ENCODE peak calls at places on chromosomes 2 and 18, in seven cellular contexts. C is GM23338, J is fibroblast of lung, G is PC-9, E is neural progenitor cell, I is HepG2, Q is mammary epithelial cell. L is an unnamed sample. For H3K79me2, the result is how much of the 10 kb centered on the place peaks cover.

GRCh38 chr2:226660524-226660923 is 139.1 kb downstream of the IRS1 start:
- DNase-seq in E (no peak), C (no peak), I (no peak), Q (peak), G (no peak), J (peak), L (peak)

GRCh38 chr18:36578871-36579270 is 249.9 kb downstream of the TPGS2 start:
- DNase-seq in J (peak), Q (no peak), C (no peak), E (no peak), G (no peak), I (no peak), L (no peak)

GRCh38 chr2:102506743-102507142 is 33.7 kb downstream of the SLC9A4 start:
- DNase-seq in Q (no peak), E (no peak), G (no peak), I (no peak), C (no peak), J (no peak), L (no peak)

GRCh38 chr2:101047075-101047766 is 45.1 kb downstream of the RPL31 start:
- DNase-seq in C (no peak), E (no peak), I (no peak), Q (peak), G (peak), J (peak), L (peak)

GRCh38 chr2:12452211-12452610 is 264.5 kb upstream of the TRIB2 start:
- DNase-seq in E (no peak), J (peak), G (no peak), I (no peak), C (no peak), Q (no peak), L (no peak)

GRCh38 chr2:188601927-188602326 is 310.3 kb downstream of the GULP1 start:
- DNase-seq in J (peak), G (no peak), E (no peak), Q (no peak), C (no peak), I (no peak), L (no peak)

GRCh38 chr2:15764683-15765011 is 173.0 kb downstream of the DDX1 start:
- DNase-seq in E (no peak), C (no peak), Q (no peak), G (no peak), I (no peak), J (no peak), L (no peak)

GRCh38 chr2:172442072-172442895 is 14.9 kb downstream of the ITGA6 start:
- DNase-seq in J (peak), C (no peak), I (peak), Q (peak), E (peak), G (peak), L (peak)

GRCh38 chr2:37590119-37590571 is 81.3 kb downstream of the CDC42EP3 start:
- DNase-seq in E (no peak), J (peak), C (no peak), Q (peak), I (no peak), G (no peak), L (peak)

GRCh38 chr2:215752436-215752835 is 260.9 kb downstream of the MREG start:
- DNase-seq in I (peak), Q (no peak), E (no peak), C (no peak), G (no peak), J (no peak), L (no peak)

GRCh38 chr2:3040066-3040428 is 337.6 kb downstream of the EIPR1 start:
- DNase-seq in I (no peak), Q (no peak), J (no peak), C (no peak), G (no peak), E (no peak), L (no peak)

GRCh38 chr2:197304556-197305011 is 6.0 kb downstream of the ANKRD44 start:
- DNase-seq in I (no peak), J (no peak), E (no peak), C (no peak), Q (no peak), G (no peak), L (peak)

GRCh38 chr2:220394433-220394832 is 767.0 kb downstream of the SLC4A3 start:
- DNase-seq in C (no peak), J (peak), E (no peak), G (peak), Q (peak), I (no peak), L (peak)

GRCh38 chr18:52813637-52814416 is 473.8 kb downstream of the DCC start:
- DNase-seq in C (no peak), J (no peak), I (no peak), Q (no peak), E (no peak), G (no peak), L (no peak)

GRCh38 chr2:705971-706511 is 28.8 kb upstream of the TMEM18 start:
- DNase-seq in G (no peak), J (no peak), C (no peak), Q (no peak), E (no peak), I (no peak), L (no peak)

GRCh38 chr2:197893403-197894177 is 89.2 kb downstream of the PLCL1 start:
- DNase-seq in C (no peak), Q (no peak), I (no peak), E (no peak), J (no peak), G (no peak), L (no peak)

GRCh38 chr2:23636412-23636811 is 251.4 kb downstream of the KLHL29 start:
- DNase-seq in Q (no peak), J (peak), E (peak), G (no peak), I (peak), C (peak), L (peak)

GRCh38 chr2:171436307-171436706 is 2.3 kb downstream of the DCAF17 start:
- DNase-seq in C (no peak), I (no peak), J (peak), G (no peak), E (no peak), Q (peak), L (peak)

GRCh38 chr2:231480781-231481180 is 16.5 kb upstream of the NCL start:
- DNase-seq in I (no peak), C (no peak), E (no peak), G (no peak), Q (no peak), J (no peak), L (no peak)

GRCh38 chr2:117931978-117932377 is 81.9 kb downstream of the CCDC93 start:
- DNase-seq in C (no peak), E (no peak), G (no peak), I (no peak), J (no peak), Q (no peak), L (no peak)

GRCh38 chr2:230230087-230230486 is 4.6 kb downstream of the SP140 start:
- DNase-seq in G (no peak), E (no peak), C (peak), Q (peak), I (peak), J (peak), L (peak)

GRCh38 chr2:239312081-239312501 is 88.7 kb downstream of the HDAC4 start:
- DNase-seq in C (no peak), J (no peak), I (no peak), Q (no peak), G (no peak), E (no peak), L (no peak)

GRCh38 chr2:715847-716573 is 38.8 kb upstream of the TMEM18 start:
- DNase-seq in G (no peak), I (no peak), E (peak), Q (no peak), C (peak), J (no peak), L (peak)

GRCh38 chr2:239153806-239154591 is 246.8 kb downstream of the HDAC4 start:
- DNase-seq in I (no peak), Q (no peak), E (no peak), J (no peak), G (no peak), C (no peak), L (no peak)

GRCh38 chr2:201378496-201379397 is 21.6 kb upstream of the FLACC1 start:
- DNase-seq in C (peak), I (no peak), Q (no peak), G (no peak), J (peak), E (no peak), L (no peak)

GRCh38 chr2:235851841-235852527 is 316.2 kb downstream of the GBX2 start:
- DNase-seq in C (peak), E (peak), J (no peak), G (no peak), I (no peak), Q (no peak), L (no peak)

GRCh38 chr2:231524477-231525247 is 5.6 kb downstream of the NMUR1 start:
- DNase-seq in J (no peak), E (no peak), C (no peak), G (no peak), Q (no peak), I (no peak), L (no peak)

GRCh38 chr2:52365946-52366345 is 1334.0 kb upstream of the NRXN1 start:
- DNase-seq in J (no peak), E (no peak), G (no peak), I (no peak), Q (no peak), C (no peak), L (no peak)

GRCh38 chr2:228140934-228141528 is 40.5 kb downstream of the SPHKAP start:
- DNase-seq in Q (peak), E (no peak), I (no peak), C (no peak), G (no peak), J (no peak), L (no peak)

GRCh38 chr18:79943608-79944125 is 7.8 kb downstream of the SLC66A2 start:
- DNase-seq in I (no peak), Q (no peak), E (no peak), C (no peak), G (no peak), J (no peak), L (no peak)

GRCh38 chr2:36695746-36696415 is 626 bp upstream of the VIT start:
- DNase-seq in J (peak), Q (peak), E (no peak), I (no peak), C (peak), G (no peak), L (peak)

GRCh38 chr2:161239416-161240109 is 68.7 kb upstream of the PSMD14 start:
- DNase-seq in E (peak), I (no peak), J (no peak), Q (no peak), C (peak), G (no peak), L (no peak)

GRCh38 chr18:47749195-47749973 is 181.1 kb downstream of the SMAD2 start:
- DNase-seq in C (peak), I (peak), G (peak), E (peak), J (peak), Q (peak), L (peak)

GRCh38 chr2:218832520-218832919 is 917 bp upstream of the PRKAG3 start:
- DNase-seq in G (no peak), C (no peak), E (no peak), J (no peak), I (no peak), Q (no peak), L (peak)

GRCh38 chr2:138652378-138652777 is 127.8 kb downstream of the NXPH2 start:
- DNase-seq in Q (peak), J (peak), G (no peak), I (no peak), E (no peak), C (no peak), L (peak)

GRCh38 chr18:8505036-8505435 is 104.2 kb upstream of the RAB12 start:
- DNase-seq in C (no peak), E (no peak), I (no peak), G (no peak), J (no peak), Q (no peak), L (no peak)

GRCh38 chr18:8508320-8508719 is 100.9 kb upstream of the RAB12 start:
- DNase-seq in Q (peak), G (no peak), J (no peak), I (no peak), E (no peak), C (no peak), L (no peak)

GRCh38 chr18:8507881-8508280 is 101.4 kb upstream of the RAB12 start:
- DNase-seq in Q (no peak), I (no peak), J (peak), G (no peak), E (no peak), C (no peak), L (no peak)

GRCh38 chr18:8506251-8507049 is 102.8 kb upstream of the RAB12 start:
- DNase-seq in J (no peak), G (no peak), I (no peak), C (no peak), E (no peak), Q (no peak), L (no peak)

GRCh38 chr18:8507361-8507760 is 101.9 kb upstream of the RAB12 start:
- DNase-seq in J (peak), E (peak), G (no peak), C (peak), Q (no peak), I (peak), L (no peak)
- TF ChIP-seq CTCF in J (peak), E (peak), G (peak), C (peak), Q (no peak), I (peak), L (peak)

DNA sequence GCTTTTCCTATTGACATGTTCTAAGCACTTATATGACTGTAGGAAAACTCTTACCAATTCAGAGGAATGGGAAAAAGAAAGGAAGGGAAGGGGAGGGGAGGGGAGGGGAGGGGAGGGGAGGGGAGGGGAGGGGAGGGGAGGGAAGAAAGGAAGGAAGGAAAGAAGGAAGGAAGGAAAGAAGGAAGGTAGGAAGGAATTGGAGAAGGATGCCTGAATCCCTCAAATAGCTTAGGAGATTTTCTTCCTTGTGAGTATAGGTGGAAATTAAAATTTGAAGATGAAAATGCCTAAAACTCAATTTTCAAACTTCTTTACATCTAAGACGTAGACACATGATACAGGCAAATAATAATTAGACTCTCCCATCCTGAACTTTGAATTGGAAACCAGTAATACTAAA is 463.1 kb downstream of the SATB2 start:
- DNase-seq in G (no peak), C (no peak), E (no peak), Q (no peak), I (no peak), J (no peak), L (no peak)
- H3K79me2 ChIP-seq in G (under half), C (under half), E (under half), Q (under half), I (under half), J (under half), L (under half)

DNA sequence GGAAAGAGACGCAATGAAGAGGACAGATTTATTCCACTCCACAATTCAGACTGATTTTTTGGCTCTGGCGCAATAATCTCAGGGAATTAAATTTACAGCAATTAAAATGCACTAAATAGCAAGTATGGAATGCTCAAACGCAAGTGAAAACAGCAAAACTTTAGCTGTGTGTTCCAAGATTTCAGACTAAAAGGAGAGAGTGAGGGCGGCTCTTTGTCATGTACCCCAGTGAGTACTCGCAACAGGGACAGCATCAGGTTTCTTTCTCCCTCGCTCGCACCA is 1.2 kb downstream of the ROCK2 start:
- DNase-seq in E (no peak), C (no peak), J (no peak), Q (peak), I (no peak), G (no peak), L (no peak)
- H2AFZ ChIP-seq in E (no peak), C (no peak), J (no peak), Q (peak), I (no peak), G (peak), L (peak)

DNA sequence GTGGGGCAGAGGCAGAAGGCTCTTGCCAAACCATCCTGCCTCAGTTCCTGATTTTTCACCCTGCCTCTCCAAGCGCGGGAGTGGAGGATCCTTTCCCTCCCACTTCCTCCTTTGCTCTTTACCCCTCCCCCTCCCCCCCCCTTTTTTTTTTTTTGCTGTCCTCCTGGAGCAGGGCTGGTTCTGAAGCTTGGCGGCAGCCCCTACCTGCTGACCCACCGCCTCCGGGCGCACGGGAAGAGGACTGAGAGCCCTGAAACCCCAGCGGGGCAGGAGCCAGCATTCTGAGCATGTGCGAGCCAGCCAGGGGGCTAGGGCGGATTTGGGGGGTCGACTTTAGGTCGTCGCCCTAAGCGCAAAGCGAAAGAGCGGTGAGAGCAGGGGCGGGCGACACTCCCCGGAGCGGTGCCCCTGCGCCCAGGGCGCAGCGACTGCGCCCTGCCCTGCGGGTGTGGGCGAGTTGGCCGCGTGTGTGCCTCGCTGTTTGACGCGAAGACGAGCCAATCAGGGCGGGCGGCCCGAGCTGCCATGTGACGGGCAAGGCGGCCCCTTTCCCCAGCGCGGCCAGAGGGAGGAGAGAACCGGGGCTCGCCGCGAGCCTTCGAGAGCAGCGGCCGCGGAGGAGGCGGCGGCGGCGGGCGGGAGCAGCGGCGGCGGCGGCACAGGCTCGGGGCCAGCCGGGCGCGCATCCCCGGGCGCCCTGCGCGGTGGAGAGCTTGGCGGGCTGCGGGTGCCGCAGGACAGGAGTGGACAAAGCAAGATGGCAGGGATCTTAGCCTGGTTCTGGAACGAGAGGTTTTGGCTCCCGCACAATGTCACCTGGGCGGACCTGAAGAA is at the start of gene CERS6:
- DNase-seq in I (peak), E (peak), Q (peak), G (peak), C (peak), J (peak), L (peak)
- TF ChIP-seq CTCF in I (no peak), E (no peak), Q (no peak), G (no peak), C (no peak), J (no peak), L (no peak)

DNA sequence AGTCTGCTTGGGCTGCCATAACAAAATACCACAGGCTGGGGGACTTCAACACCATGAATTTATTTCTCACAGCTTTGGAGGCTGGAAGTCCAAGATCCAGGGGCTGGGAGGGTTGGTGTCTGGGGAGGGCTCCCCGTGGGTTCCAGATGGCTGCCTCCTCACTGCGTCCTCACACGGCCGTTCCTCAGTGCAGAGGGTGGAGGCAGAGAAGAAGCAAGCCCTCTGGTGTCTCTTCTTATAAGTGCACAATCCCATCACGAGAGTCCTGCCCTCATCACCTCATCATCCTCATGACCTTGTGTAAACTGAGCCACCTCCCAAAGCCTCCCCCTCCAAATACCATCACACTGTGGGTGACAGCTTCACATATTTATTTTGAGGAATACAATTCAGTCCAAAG is 26.3 kb downstream of the TMEM163 start:
- DNase-seq in Q (no peak), J (no peak), I (no peak), C (peak), G (no peak), E (no peak), L (no peak)
- H3K79me2 ChIP-seq in Q (under half), J (under half), I (under half), C (under half), G (under half), E (under half), L (under half)